ENCODE peak calls at places on chromosomes 16 and 17, in four cellular contexts. N is Caco-2, C is GM19239, O is non-pigmented ciliary epithelial cell. Q is an unnamed sample.

GRCh38 chr17:44353656-44354331 is 8.7 kb downstream of the GRN start:
- DNase-seq in N (no peak), O (no peak), C (no peak), Q (peak; percentile 49)

GRCh38 chr16:31149332-31149731 is 534 bp downstream of the PRSS36 start:
- DNase-seq in C (no peak), N (no peak), O (no peak), Q (no peak)

GRCh38 chr16:31404353-31405064 is 11.4 kb downstream of the ITGAD start:
- DNase-seq in O (no peak), N (no peak), C (no peak), Q (no peak)

GRCh38 chr17:19013806-19014627 is 9.5 kb upstream of the FAM83G start:
- DNase-seq in C (no peak), O (no peak), N (no peak), Q (no peak)

GRCh38 chr17:34837796-34838195 is 123.5 kb downstream of the CCT6B start:
- DNase-seq in O (no peak), C (no peak), N (no peak), Q (no peak)

GRCh38 chr17:2701996-2702741 is 9.4 kb downstream of the CLUH start:
- DNase-seq in O (no peak), C (no peak), N (peak; percentile 23), Q (no peak)

GRCh38 chr17:47279062-47279801 is 25.6 kb downstream of the ITGB3 start:
- DNase-seq in O (peak; percentile 93), N (no peak), C (peak; percentile 65), Q (peak; percentile 82)

GRCh38 chr17:58886514-58886913 is 130.9 kb downstream of the PPM1E start:
- DNase-seq in O (no peak), C (no peak), N (no peak), Q (no peak)

GRCh38 chr16:49930841-49931240 is 74.9 kb upstream of the ZNF423 start:
- DNase-seq in N (no peak), O (no peak), C (no peak), Q (no peak)

GRCh38 chr17:78278139-78278741 is 46.8 kb downstream of the TMEM235 start:
- DNase-seq in O (no peak), C (no peak), N (peak; percentile 68), Q (no peak)